ENCODE peak calls at places on chromosome 3, in nine cellular contexts. D, T, F, X, V, E, U, H and O are unnamed samples.

GRCh38 chr3:12462159-12462962 is 21.9 kb upstream of the TSEN2 start:
- DNase-seq in U (no peak), F (no peak), V (no peak), H (no peak), X (no peak), D (no peak), E (no peak), T (no peak), O (no peak)

GRCh38 chr3:125374501-125374995 is 577 bp downstream of the ZNF148 start:
- DNase-seq in V (peak; percentile 44), X (peak; percentile 54), E (peak; percentile 47), D (no peak), F (peak; percentile 80), H (no peak), T (peak; percentile 46), U (peak; percentile 25), O (peak; percentile 41)

GRCh38 chr3:112561085-112561692 is 573 bp downstream of the ATG3 start:
- DNase-seq in T (peak; percentile 83), D (peak; percentile 83), U (peak; percentile 51), F (peak; percentile 85), E (peak; percentile 90), V (peak; percentile 84), H (peak; percentile 61), X (peak; percentile 64), O (peak; percentile 84)

GRCh38 chr3:105505167-105505566 is 138.5 kb downstream of the ALCAM start:
- DNase-seq in U (no peak), E (no peak), D (no peak), T (no peak), H (no peak), V (no peak), X (no peak), F (no peak), O (no peak)

GRCh38 chr3:31882895-31883294 is 98.2 kb downstream of the OSBPL10 start:
- DNase-seq in T (no peak), F (no peak), E (no peak), U (no peak), X (no peak), D (no peak), H (no peak), V (no peak), O (peak; percentile 60)

GRCh38 chr3:4674216-4674615 is 181.1 kb downstream of the ITPR1 start:
- DNase-seq in V (no peak), D (no peak), E (peak; percentile 72), H (peak; percentile 15), U (no peak), X (no peak), T (no peak), F (no peak), O (no peak)

GRCh38 chr3:112931737-112932521 is 43.0 kb downstream of the CD200R1 start:
- DNase-seq in U (no peak), V (no peak), E (no peak), D (peak; percentile 59), F (peak; percentile 40), T (no peak), X (no peak), H (no peak), O (no peak)

GRCh38 chr3:110311526-110311925 is 760.1 kb upstream of the NECTIN3 start:
- DNase-seq in F (no peak), T (no peak), U (no peak), D (no peak), H (no peak), X (no peak), E (no peak), V (no peak), O (no peak)

GRCh38 chr3:13823186-13823585 is 56.7 kb downstream of the WNT7A start:
- DNase-seq in X (no peak), D (no peak), U (no peak), V (no peak), T (no peak), E (no peak), F (no peak), H (no peak), O (no peak)

GRCh38 chr3:70149714-70150113 is 150.2 kb downstream of the SAMMSON start:
- DNase-seq in U (no peak), F (no peak), E (no peak), T (no peak), X (no peak), V (no peak), H (no peak), D (no peak), O (no peak)

GRCh38 chr3:4795905-4796304 is 183.3 kb upstream of the BHLHE40 start:
- DNase-seq in D (no peak), E (peak; percentile 41), U (no peak), H (no peak), T (no peak), F (no peak), X (no peak), V (no peak), O (peak; percentile 25)

GRCh38 chr3:63927623-63928280 is 15.6 kb upstream of the SCAANT1 start:
- DNase-seq in H (no peak), E (no peak), V (no peak), X (no peak), F (no peak), T (no peak), U (no peak), D (no peak), O (no peak)

GRCh38 chr3:106610362-106610997 is 741.7 kb upstream of the CBLB start:
- DNase-seq in F (no peak), U (no peak), X (no peak), H (no peak), E (peak; percentile 65), D (no peak), V (no peak), T (no peak), O (peak; percentile 57)

GRCh38 chr3:41985018-41985417 is 23.1 kb upstream of the ULK4 start:
- DNase-seq in E (no peak), D (no peak), U (no peak), X (no peak), V (no peak), T (no peak), F (no peak), H (no peak), O (no peak)

GRCh38 chr3:63934041-63934440 is 21.9 kb upstream of the SCAANT1 start:
- DNase-seq in V (no peak), U (no peak), D (no peak), F (no peak), H (no peak), X (no peak), T (no peak), E (peak; percentile 41), O (no peak)

GRCh38 chr3:13492048-13492447 is 11.9 kb downstream of the HDAC11 start:
- DNase-seq in E (no peak), H (no peak), D (peak; percentile 46), T (no peak), F (peak; percentile 51), X (no peak), V (no peak), U (no peak), O (no peak)

GRCh38 chr3:152076148-152076547 is 192.6 kb upstream of the MBNL1 start:
- DNase-seq in V (no peak), H (no peak), F (no peak), D (no peak), E (peak; percentile 50), T (no peak), U (no peak), X (no peak), O (peak; percentile 21)

GRCh38 chr3:50146316-50146901 is 8.7 kb upstream of the SEMA3F start:
- DNase-seq in D (no peak), E (no peak), U (no peak), V (no peak), T (no peak), X (no peak), F (no peak), H (no peak), O (peak; percentile 44)
- TF ChIP-seq CTCF in D (no peak), E (no peak), U (no peak), V (no peak), T (no peak), X (no peak), F (no peak), H (no peak), O (no peak)

GRCh38 chr3:59317386-59317785 is 267.6 kb upstream of the CFAP20DC start:
- DNase-seq in F (no peak), H (no peak), V (no peak), D (no peak), U (no peak), E (no peak), X (no peak), T (no peak), O (no peak)

GRCh38 chr3:59310736-59311135 is 260.9 kb upstream of the CFAP20DC start:
- DNase-seq in H (no peak), D (no peak), T (no peak), X (no peak), U (no peak), V (no peak), E (no peak), F (no peak), O (no peak)

GRCh38 chr3:59308684-59309083 is 258.9 kb upstream of the CFAP20DC start:
- DNase-seq in T (no peak), F (no peak), H (no peak), V (no peak), U (no peak), D (no peak), E (no peak), X (no peak), O (no peak)

GRCh38 chr3:59308001-59308400 is 258.2 kb upstream of the CFAP20DC start:
- DNase-seq in V (no peak), E (no peak), H (no peak), F (no peak), X (no peak), D (no peak), T (no peak), U (no peak), O (no peak)

GRCh38 chr3:59313365-59313764 is 263.5 kb upstream of the CFAP20DC start:
- DNase-seq in X (peak; percentile 54), E (peak; percentile 49), T (peak; percentile 66), H (no peak), F (no peak), U (peak; percentile 27), V (peak; percentile 90), D (no peak), O (peak; percentile 70)
- TF ChIP-seq CTCF in X (peak; percentile 60), E (peak; percentile 54), T (peak; percentile 15), H (peak; percentile 54), F (peak; percentile 49), U (peak; percentile 53), V (peak; percentile 62), D (no peak), O (peak; percentile 86)

GRCh38 chr3:18758047-18758704 is 333.0 kb upstream of the SATB1 start:
- DNase-seq in F (no peak), D (no peak), T (no peak), X (peak; percentile 15), V (no peak), U (no peak), E (peak; percentile 8), H (no peak), O (peak; percentile 80)
- TF ChIP-seq CTCF in F (peak; percentile 35), D (no peak), T (peak; percentile 10), X (peak; percentile 69), V (peak; percentile 51), U (peak; percentile 82), E (peak; percentile 24), H (no peak), O (peak; percentile 54)

DNA sequence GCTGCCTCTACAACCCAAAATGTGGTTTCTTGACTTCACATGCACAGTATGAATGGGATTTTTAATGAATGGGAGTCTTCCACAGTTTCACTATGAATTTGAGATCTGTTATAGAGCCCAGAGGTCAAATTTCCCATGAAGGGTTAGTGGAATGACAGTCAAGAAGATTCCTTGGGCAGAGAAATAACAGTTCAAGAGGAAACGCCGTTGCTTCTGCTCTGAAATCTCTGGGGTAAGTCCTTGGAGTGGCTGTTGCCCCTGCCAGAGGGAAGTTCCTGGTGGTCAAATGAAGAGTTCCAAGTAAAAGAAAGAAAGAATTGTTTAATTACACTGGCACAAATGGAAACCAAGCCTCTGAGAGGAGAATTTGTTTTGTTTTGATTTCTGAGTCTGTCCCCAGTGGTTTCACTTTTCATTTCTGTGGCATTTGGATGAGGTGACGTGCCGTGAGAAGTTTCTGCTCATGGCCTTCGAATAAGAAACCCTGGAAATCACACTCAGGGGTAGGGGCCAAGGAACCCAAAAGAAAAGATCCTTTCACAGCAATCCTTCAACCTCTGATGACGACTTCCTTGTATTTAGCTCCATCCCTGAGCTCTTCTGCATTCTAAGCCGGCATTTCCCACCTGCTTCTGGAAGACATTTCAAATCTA is 77.5 kb upstream of the IL12A start:
- DNase-seq in H (no peak), T (no peak), X (no peak), U (no peak), D (no peak), V (no peak), F (no peak), E (peak; percentile 58), O (no peak)
- TF ChIP-seq CTCF in H (no peak), T (no peak), X (no peak), U (no peak), D (no peak), V (no peak), F (no peak), E (no peak), O (no peak)